ENCODE peak calls at places on chromosomes 11 and 22, in five cellular contexts. U is IMR-90, C is kidney, L is cardiac muscle cell, O is uterus. B is an unnamed sample.
A peak's percentile ranks its signal among the peaks of the same experiment; 100 is the strongest.

GRCh38 chr11:70510106-70510505 is 111.8 kb downstream of the CTTN start:
- DNase-seq in U (no peak), C (peak; percentile 35), L (no peak), O (no peak), B (no peak)

GRCh38 chr11:8374716-8375115 is 111.0 kb upstream of the LMO1 start:
- DNase-seq in U (no peak), C (no peak), L (no peak), O (no peak), B (no peak)

GRCh38 chr11:119832536-119832935 is 103.5 kb upstream of the NECTIN1 start:
- DNase-seq in U (peak; percentile 5), C (peak; percentile 84), L (peak; percentile 51), O (no peak), B (no peak)

GRCh38 chr11:44402466-44403075 is 92.6 kb upstream of the ALX4 start:
- DNase-seq in U (no peak), C (no peak), L (no peak), O (no peak), B (no peak)

GRCh38 chr11:9774591-9775392 is 110.9 kb downstream of the SWAP70 start:
- DNase-seq in U (peak; percentile 94), C (no peak), L (peak; percentile 78), O (no peak), B (no peak)

GRCh38 chr11:121654506-121655480 is 202.0 kb upstream of the SORL1-AS1 start:
- DNase-seq in U (peak; percentile 25), C (no peak), L (peak; percentile 63), O (no peak), B (peak; percentile 36)

GRCh38 chr11:44243633-44244343 is 66.2 kb downstream of the ALX4 start:
- DNase-seq in U (peak; percentile 46), C (no peak), L (peak; percentile 92), O (no peak), B (no peak)

GRCh38 chr11:11297578-11297977 is 55.5 kb downstream of the CSNK2A3 start:
- DNase-seq in U (peak; percentile 29), C (no peak), L (no peak), O (no peak), B (no peak)

GRCh38 chr11:109971184-109971523 is 122.0 kb upstream of the ZC3H12C start:
- DNase-seq in U (peak; percentile 84), C (no peak), L (peak; percentile 87), O (no peak), B (no peak)

GRCh38 chr11:123362941-123363340 is 67.1 kb upstream of the GRAMD1B start:
- DNase-seq in U (no peak), C (no peak), L (no peak), O (no peak), B (no peak)

GRCh38 chr11:71936825-71937224 is 8.0 kb downstream of the RNF121 start:
- DNase-seq in U (peak; percentile 53), C (no peak), L (peak; percentile 57), O (no peak), B (no peak)

GRCh38 chr22:36999463-36999862 is 19.8 kb downstream of the TST start:
- DNase-seq in U (no peak), C (no peak), L (peak; percentile 19), O (no peak), B (no peak)

GRCh38 chr11:72816404-72816990 is 2.3 kb downstream of the ATG16L2 start:
- DNase-seq in U (peak; percentile 18), C (no peak), L (no peak), O (no peak), B (no peak)

GRCh38 chr11:67239795-67240574 is 26.3 kb upstream of the GRK2 start:
- DNase-seq in U (peak; percentile 99), C (peak; percentile 99), L (peak; percentile 99), O (peak; percentile 95), B (peak; percentile 97)

GRCh38 chr11:86431258-86431657 is 56.6 kb downstream of the CCDC81 start:
- DNase-seq in U (no peak), C (no peak), L (no peak), O (no peak), B (no peak)

GRCh38 chr11:120174866-120175265 is 36.0 kb upstream of the OAF start:
- DNase-seq in U (no peak), C (no peak), L (no peak), O (no peak), B (no peak)

GRCh38 chr11:44446996-44447771 is 118.3 kb upstream of the CD82 start:
- DNase-seq in U (no peak), C (no peak), L (no peak), O (no peak), B (no peak)

GRCh38 chr22:30712094-30712493 is 17.4 kb downstream of the OSBP2 start:
- DNase-seq in U (no peak), C (no peak), L (no peak), O (no peak), B (no peak)

GRCh38 chr11:18332891-18333290 is 10.5 kb downstream of the GTF2H1 start:
- DNase-seq in U (no peak), C (no peak), L (no peak), O (no peak), B (no peak)

GRCh38 chr11:46100670-46101069 is 20.6 kb downstream of the PHF21A start:
- DNase-seq in U (no peak), C (no peak), L (no peak), O (no peak), B (no peak)

GRCh38 chr11:19110290-19110689 is 6.7 kb upstream of the ZDHHC13 start:
- DNase-seq in U (no peak), C (no peak), L (no peak), O (no peak), B (no peak)

GRCh38 chr22:35524966-35525686 is 15.5 kb upstream of the RASD2 start:
- DNase-seq in U (no peak), C (no peak), L (no peak), O (peak; percentile 54), B (no peak)

GRCh38 chr11:21514298-21514697 is 678.6 kb upstream of the ANO5 start:
- DNase-seq in U (no peak), C (no peak), L (no peak), O (no peak), B (no peak)
- H3K4me1 ChIP-seq in U (no peaks in the 10 kb centered on the region), C (no peaks in the 10 kb centered on the region), L (no peaks in the 10 kb centered on the region), O (no peaks in the 10 kb centered on the region), B (no peaks in the 10 kb centered on the region)

GRCh38 chr11:57309106-57310059 is 15.4 kb downstream of the TNKS1BP1 start:
- DNase-seq in U (no peak), C (peak; percentile 66), L (no peak), O (no peak), B (no peak)

GRCh38 chr11:57308426-57309060 is 16.2 kb downstream of the TNKS1BP1 start:
- DNase-seq in U (no peak), C (peak; percentile 50), L (no peak), O (no peak), B (no peak)

GRCh38 chr11:57311109-57311936 is 13.4 kb downstream of the TNKS1BP1 start:
- DNase-seq in U (peak; percentile 97), C (peak; percentile 97), L (peak; percentile 99), O (peak; percentile 98), B (peak; percentile 93)

GRCh38 chr11:57310630-57311086 is 14.1 kb downstream of the TNKS1BP1 start:
- DNase-seq in U (peak; percentile 27), C (no peak), L (peak; percentile 57), O (no peak), B (peak; percentile 84)

GRCh38 chr11:57310091-57310490 is 14.7 kb downstream of the TNKS1BP1 start:
- DNase-seq in U (no peak), C (peak; percentile 71), L (no peak), O (no peak), B (no peak)
- H3K27ac ChIP-seq in U (peak overlapping the region; percentile 97), C (no peak overlapping the region), L (no peak overlapping the region), O (peak overlapping the region; percentile 95), B (no peak overlapping the region)

DNA sequence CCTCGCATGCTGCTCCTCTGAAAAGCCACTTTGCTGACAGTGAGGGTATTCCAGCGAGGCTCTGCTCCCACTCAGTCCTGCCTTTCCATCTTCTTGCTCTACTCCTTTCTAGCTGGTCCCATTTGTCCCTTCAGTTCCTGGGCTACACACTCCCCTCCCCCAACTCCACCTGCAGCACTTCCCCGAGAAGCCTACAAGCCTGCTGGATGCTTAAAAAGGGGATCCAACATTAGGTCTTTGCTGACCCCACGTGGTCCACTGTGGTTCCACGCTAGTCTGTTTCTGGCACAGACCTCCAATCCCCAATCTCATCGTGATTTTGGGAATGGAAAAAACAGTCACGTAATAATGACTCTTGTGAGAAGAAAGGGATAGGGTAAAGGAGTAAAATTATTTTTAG is 121.6 kb upstream of the SNX19 start:
- DNase-seq in U (no peak), C (no peak), L (peak; percentile 5), O (no peak), B (no peak)
- TF ChIP-seq CTCF in U (peak; percentile 13), C (no peak), L (no peak), O (no peak), B (no peak)

GRCh38 chr22:28123989-28124766 is 205.1 kb upstream of the PITPNB start:
- DNase-seq in U (no peak), C (no peak), L (no peak), O (no peak), B (no peak)

GRCh38 chr22:28132466-28132865 is 213.4 kb upstream of the PITPNB start:
- DNase-seq in U (no peak), C (no peak), L (no peak), O (no peak), B (no peak)

GRCh38 chr22:28129319-28129962 is 210.4 kb upstream of the PITPNB start:
- DNase-seq in U (no peak), C (no peak), L (no peak), O (no peak), B (peak; percentile 36)

DNA sequence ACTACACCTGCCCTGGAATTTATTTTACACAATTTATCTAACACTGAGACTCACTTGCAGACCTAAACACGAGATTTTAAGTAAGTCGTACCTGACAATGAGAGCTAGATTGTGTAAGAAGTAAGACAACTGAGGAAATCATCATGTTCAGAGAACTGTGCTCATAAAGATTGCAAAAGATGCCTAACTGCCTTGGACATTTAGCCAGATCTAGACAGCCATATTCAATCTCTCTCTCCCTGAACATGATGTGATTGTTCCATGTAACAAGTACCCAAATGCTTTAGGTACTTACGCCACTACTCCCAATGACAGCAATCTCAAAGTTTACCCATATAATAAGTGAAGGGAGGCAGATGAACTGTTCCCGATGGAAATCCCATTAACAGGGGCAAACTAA is 209.8 kb upstream of the PITPNB start:
- DNase-seq in U (no peak), C (no peak), L (no peak), O (no peak), B (no peak)
- H3K4me1 ChIP-seq in U (no peaks in the 10 kb centered on the region), C (no peaks in the 10 kb centered on the region), L (peaks cover 6% of the 10 kb centered on the region), O (no peaks in the 10 kb centered on the region), B (no peaks in the 10 kb centered on the region)

DNA sequence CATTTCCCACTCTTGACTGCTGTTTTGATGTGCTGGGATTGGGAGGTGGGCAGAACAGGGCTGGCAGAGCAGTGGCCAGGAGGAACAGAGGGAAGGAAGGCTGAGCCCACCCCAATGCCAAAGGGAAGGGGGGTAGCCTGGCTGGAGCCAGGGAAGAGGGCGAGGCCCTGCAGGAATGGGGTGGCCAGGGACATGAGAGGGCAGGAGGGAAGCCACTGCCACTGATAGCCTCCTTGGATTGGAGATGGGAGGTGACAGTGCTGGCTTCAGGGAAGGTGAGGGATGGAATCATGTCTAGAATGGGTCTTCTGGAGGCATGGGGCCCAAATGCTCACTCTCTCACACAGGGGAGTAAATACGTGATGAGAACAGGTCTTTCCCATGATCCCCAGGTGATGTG is 19.6 kb downstream of the FXYD6 start:
- DNase-seq in U (no peak), C (peak; percentile 31), L (no peak), O (no peak), B (no peak)
- H3K27ac ChIP-seq in U (no peak overlapping the region), C (no peak overlapping the region), L (no peak overlapping the region), O (peak overlapping the region; percentile 79), B (no peak overlapping the region)